ENCODE peak calls at places on chromosomes 2 and 18, in seven cellular contexts. E, P, B, T, Q, L and N are unnamed samples.

GRCh38 chr18:63994783-63995399 is 25.0 kb downstream of the SERPINB8 start:
- DNase-seq in E (peak), P (peak), B (peak), T (peak), Q (peak), L (peak), N (peak)

GRCh38 chr2:241351640-241352031 is 4.4 kb upstream of the FARP2 start:
- DNase-seq in E (no peak), P (no peak), B (no peak), T (no peak), Q (no peak), L (no peak), N (no peak)

GRCh38 chr2:73827018-73827417 is 1.7 kb upstream of the STAMBP start:
- DNase-seq in E (no peak), P (no peak), B (peak), T (peak), Q (no peak), L (peak), N (no peak)

GRCh38 chr18:75679347-75679746 is 251.8 kb upstream of the SMIM21 start:
- DNase-seq in E (no peak), P (no peak), B (no peak), T (no peak), Q (no peak), L (no peak), N (no peak)

GRCh38 chr2:99643824-99644787 is 154.3 kb upstream of the REV1 start:
- DNase-seq in E (no peak), P (no peak), B (no peak), T (peak), Q (no peak), L (no peak), N (no peak)

GRCh38 chr2:232887171-232887850 is 17.2 kb downstream of the SNORC start:
- DNase-seq in E (peak), P (no peak), B (no peak), T (no peak), Q (no peak), L (no peak), N (peak)

GRCh38 chr2:180679693-180680092 is 300.7 kb upstream of the UBE2E3 start:
- DNase-seq in E (peak), P (peak), B (no peak), T (no peak), Q (no peak), L (no peak), N (peak)

GRCh38 chr2:119860924-119861323 is 101.2 kb downstream of the PTPN4 start:
- DNase-seq in E (no peak), P (no peak), B (no peak), T (no peak), Q (no peak), L (no peak), N (peak)

GRCh38 chr2:98175811-98176210 is 88.8 kb downstream of the VWA3B start:
- DNase-seq in E (peak), P (no peak), B (peak), T (no peak), Q (peak), L (no peak), N (peak)

GRCh38 chr2:234706086-234706485 is 209.2 kb upstream of the ARL4C start:
- DNase-seq in E (no peak), P (no peak), B (no peak), T (no peak), Q (no peak), L (no peak), N (no peak)

GRCh38 chr2:3604207-3604877 is 9.4 kb downstream of the COLEC11 start:
- DNase-seq in E (no peak), P (no peak), B (no peak), T (no peak), Q (no peak), L (peak), N (no peak)

GRCh38 chr18:74281011-74281638 is 10.6 kb downstream of the CYB5A start:
- DNase-seq in E (peak), P (no peak), B (no peak), T (no peak), Q (no peak), L (no peak), N (peak)

GRCh38 chr2:11657646-11658045 is 12.3 kb downstream of the NTSR2 start:
- DNase-seq in E (no peak), P (no peak), B (no peak), T (no peak), Q (no peak), L (no peak), N (no peak)
- H4K8ac ChIP-seq in E (no peak), P (no peak), B (no peak), T (no peak), Q (no peak), L (no peak), N (no peak)

GRCh38 chr18:33577688-33578370 is at the start of gene ASXL3:
- DNase-seq in E (peak), P (peak), B (peak), T (no peak), Q (no peak), L (peak), N (peak)

GRCh38 chr18:33576999-33577687 is 876 bp upstream of the ASXL3 start:
- DNase-seq in E (no peak), P (no peak), B (no peak), T (no peak), Q (no peak), L (no peak), N (no peak)

GRCh38 chr18:33579868-33580205 is 1.8 kb downstream of the ASXL3 start:
- DNase-seq in E (no peak), P (no peak), B (no peak), T (no peak), Q (no peak), L (no peak), N (peak)

GRCh38 chr18:33579147-33579867 is 1.3 kb downstream of the ASXL3 start:
- DNase-seq in E (no peak), P (peak), B (no peak), T (no peak), Q (no peak), L (no peak), N (no peak)

DNA sequence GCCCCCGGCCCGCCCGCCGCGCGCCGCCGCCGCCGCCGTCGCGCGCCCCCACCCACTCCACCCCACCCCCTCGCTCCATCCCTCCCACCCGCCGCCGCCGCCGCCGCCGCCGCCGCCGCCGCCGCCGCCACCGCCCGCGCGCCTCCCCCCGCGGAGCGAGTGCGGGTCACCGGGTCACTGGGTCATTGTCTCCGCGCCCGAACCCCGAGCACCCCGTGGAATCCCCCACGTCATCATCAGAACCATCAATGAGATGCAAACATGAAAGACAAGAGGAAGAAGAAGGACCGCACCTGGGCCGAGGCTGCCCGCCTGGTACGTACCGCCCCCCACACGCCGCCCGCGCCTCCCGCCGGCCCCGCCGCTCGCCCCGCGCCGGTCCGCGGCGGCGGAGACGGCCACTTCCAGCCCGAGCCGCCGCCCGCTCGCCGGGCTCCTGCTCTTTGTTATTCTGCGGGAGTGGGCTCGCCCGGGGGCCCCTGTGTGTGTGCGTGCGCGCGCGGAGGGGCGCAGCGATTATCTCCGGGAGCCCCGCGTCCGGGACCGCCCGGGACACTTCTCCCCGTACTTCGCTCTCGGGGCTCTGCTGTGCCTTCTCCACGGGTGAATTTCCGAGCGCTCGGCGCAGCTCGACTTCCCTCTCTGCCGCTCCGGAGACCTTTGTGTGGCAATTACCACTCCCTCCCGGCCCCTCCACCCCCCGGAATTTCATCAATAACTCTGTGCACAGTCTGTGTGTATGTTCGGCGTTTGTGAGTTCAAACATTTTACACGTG is 540 bp downstream of the ASXL3 start:
- DNase-seq in E (peak), P (peak), B (peak), T (no peak), Q (no peak), L (peak), N (peak)
- H4K8ac ChIP-seq in E (peak), P (no peak), B (peak), T (no peak), Q (peak), L (peak), N (no peak)

GRCh38 chr2:48844418-48845155 is 89.1 kb upstream of the LHCGR start:
- DNase-seq in E (no peak), P (no peak), B (no peak), T (peak), Q (no peak), L (no peak), N (no peak)
- H4K8ac ChIP-seq in E (no peak), P (no peak), B (no peak), T (peak), Q (no peak), L (no peak), N (no peak)

DNA sequence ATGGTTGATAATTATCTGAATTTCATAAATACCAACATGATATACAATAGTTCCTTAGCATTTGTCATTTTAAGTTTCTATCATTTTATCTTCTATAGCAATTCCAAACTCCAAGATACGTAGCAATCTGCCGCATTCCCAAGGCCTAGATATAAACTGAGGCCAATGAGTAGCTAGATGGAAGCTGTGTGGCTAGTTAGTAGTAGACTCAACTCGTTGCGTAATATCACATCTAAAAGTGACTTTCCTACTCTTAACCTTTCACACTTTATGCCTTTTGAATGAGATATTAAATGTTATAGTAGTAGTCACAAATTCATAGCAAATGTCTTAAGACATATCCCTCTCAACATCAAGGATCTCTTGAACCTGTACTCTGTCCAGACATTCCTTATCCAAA is 33.6 kb downstream of the WDSUB1 start:
- DNase-seq in E (no peak), P (no peak), B (peak), T (no peak), Q (no peak), L (no peak), N (no peak)
- H4K8ac ChIP-seq in E (no peak), P (no peak), B (no peak), T (no peak), Q (no peak), L (no peak), N (no peak)

GRCh38 chr2:183267148-183267827 is 143.0 kb downstream of the NUP35 start:
- DNase-seq in E (no peak), P (no peak), B (no peak), T (no peak), Q (no peak), L (no peak), N (no peak)
- H4K8ac ChIP-seq in E (no peak), P (no peak), B (no peak), T (no peak), Q (no peak), L (no peak), N (no peak)

GRCh38 chr2:217049931-217050330 is 190.1 kb upstream of the TNP1 start:
- DNase-seq in E (no peak), P (no peak), B (no peak), T (no peak), Q (no peak), L (no peak), N (no peak)
- H4K8ac ChIP-seq in E (no peak), P (no peak), B (no peak), T (no peak), Q (no peak), L (no peak), N (no peak)

GRCh38 chr2:196036442-196036841 is 32.2 kb downstream of the DNAH7 start:
- DNase-seq in E (no peak), P (no peak), B (no peak), T (no peak), Q (no peak), L (no peak), N (no peak)

GRCh38 chr2:196046123-196046917 is 22.3 kb downstream of the DNAH7 start:
- DNase-seq in E (no peak), P (no peak), B (peak), T (peak), Q (no peak), L (no peak), N (no peak)

GRCh38 chr2:196040218-196040617 is 28.4 kb downstream of the DNAH7 start:
- DNase-seq in E (no peak), P (no peak), B (no peak), T (no peak), Q (no peak), L (no peak), N (no peak)

DNA sequence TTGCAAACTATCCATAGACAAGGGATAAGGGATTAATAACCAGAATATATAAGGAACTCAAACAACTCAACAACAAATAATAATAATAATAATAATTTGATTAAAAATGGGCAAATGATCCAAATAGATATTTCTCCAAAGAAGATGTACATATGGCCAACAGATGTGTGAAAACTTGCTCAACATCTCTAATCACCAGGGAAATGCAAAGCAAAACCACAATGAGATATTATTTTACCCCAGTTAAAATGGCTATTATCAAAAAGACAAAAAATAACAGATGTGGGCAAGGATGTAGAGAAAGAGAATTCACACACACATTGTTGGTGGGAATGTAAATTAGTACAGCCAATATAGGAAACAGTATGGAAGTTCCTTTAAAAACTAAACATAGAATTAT is 26.9 kb downstream of the DNAH7 start:
- DNase-seq in E (no peak), P (no peak), B (no peak), T (no peak), Q (no peak), L (no peak), N (no peak)
- H4K8ac ChIP-seq in E (no peak), P (no peak), B (no peak), T (no peak), Q (no peak), L (no peak), N (no peak)

GRCh38 chr2:168524005-168524404 is 67.9 kb downstream of the CERS6 start:
- DNase-seq in E (no peak), P (no peak), B (no peak), T (no peak), Q (no peak), L (no peak), N (no peak)
- H4K8ac ChIP-seq in E (no peak), P (no peak), B (no peak), T (no peak), Q (no peak), L (no peak), N (no peak)

DNA sequence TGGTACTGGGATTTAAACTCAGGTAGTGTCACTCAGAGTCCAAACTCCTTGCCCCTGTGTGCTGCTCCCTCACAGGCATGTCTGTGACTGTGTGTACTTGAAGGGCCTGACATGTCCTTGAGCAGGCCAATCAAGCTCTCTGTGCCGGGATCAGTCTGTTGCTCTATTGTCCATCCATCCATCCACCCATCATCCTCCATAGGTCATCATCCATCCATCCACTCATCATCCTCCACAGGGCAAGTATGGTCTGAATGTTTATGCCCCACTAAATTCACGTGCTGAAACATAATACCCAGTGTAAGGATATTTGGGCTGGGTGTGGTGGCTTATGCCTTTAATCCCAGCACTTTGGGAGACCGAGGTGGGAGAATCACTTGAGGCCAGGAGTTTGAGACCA is 24.5 kb upstream of the NEB start:
- DNase-seq in E (no peak), P (no peak), B (no peak), T (no peak), Q (no peak), L (no peak), N (no peak)
- H4K8ac ChIP-seq in E (no peak), P (no peak), B (no peak), T (no peak), Q (no peak), L (no peak), N (no peak)

GRCh38 chr2:203812294-203813221 is 55.0 kb upstream of the CTLA4 start:
- DNase-seq in E (no peak), P (no peak), B (no peak), T (no peak), Q (no peak), L (no peak), N (no peak)

GRCh38 chr2:203809084-203809521 is 58.5 kb upstream of the CTLA4 start:
- DNase-seq in E (no peak), P (peak), B (peak), T (peak), Q (no peak), L (peak), N (peak)

GRCh38 chr2:203811491-203812221 is 55.9 kb upstream of the CTLA4 start:
- DNase-seq in E (no peak), P (no peak), B (peak), T (peak), Q (no peak), L (peak), N (peak)

GRCh38 chr2:203808041-203808750 is 59.4 kb upstream of the CTLA4 start:
- DNase-seq in E (no peak), P (peak), B (peak), T (peak), Q (no peak), L (peak), N (peak)

GRCh38 chr2:203809991-203810510 is 57.5 kb upstream of the CTLA4 start:
- DNase-seq in E (no peak), P (no peak), B (no peak), T (no peak), Q (no peak), L (no peak), N (no peak)
- H4K8ac ChIP-seq in E (no peak), P (no peak), B (no peak), T (no peak), Q (no peak), L (peak), N (no peak)